ENCODE peak calls at places on chromosomes 13 and 19, in five cellular contexts. One of them, this sample, is unnamed.

GRCh38 chr19:2064788-2065524 is 13.9 kb upstream of the MKNK2 start:
- DNase-seq in HepG2: no peak
- DNase-seq in SK-N-SH: no peak
- DNase-seq in K562: no peak
- DNase-seq in HCT116: no peak
- DNase-seq in this sample: no peak

GRCh38 chr19:2618611-2619010 is 83.9 kb downstream of the GNG7 start:
- DNase-seq in HepG2: no peak
- DNase-seq in SK-N-SH: no peak
- DNase-seq in K562: no peak
- DNase-seq in HCT116: peak
- DNase-seq in this sample: no peak

GRCh38 chr19:30216453-30216852 is 155.7 kb upstream of the ZNF536 start:
- DNase-seq in HepG2: no peak
- DNase-seq in SK-N-SH: no peak
- DNase-seq in K562: no peak
- DNase-seq in HCT116: no peak
- DNase-seq in this sample: no peak

GRCh38 chr19:3931041-3931440 is 1.8 kb upstream of the NMRK2 start:
- DNase-seq in HepG2: no peak
- DNase-seq in SK-N-SH: peak
- DNase-seq in K562: no peak
- DNase-seq in HCT116: no peak
- DNase-seq in this sample: no peak

GRCh38 chr19:7830272-7830771 is 304 bp downstream of the EVI5L start:
- DNase-seq in HepG2: no peak
- DNase-seq in SK-N-SH: no peak
- DNase-seq in K562: no peak
- DNase-seq in HCT116: no peak
- DNase-seq in this sample: no peak

GRCh38 chr19:55369651-55370304 is 485 bp downstream of the IL11 start:
- DNase-seq in HepG2: no peak
- DNase-seq in SK-N-SH: peak
- DNase-seq in K562: peak
- DNase-seq in HCT116: no peak
- DNase-seq in this sample: no peak

GRCh38 chr13:41054919-41055619 is 6.2 kb upstream of the WBP4 start:
- DNase-seq in HepG2: peak
- DNase-seq in SK-N-SH: peak
- DNase-seq in K562: peak
- DNase-seq in HCT116: no peak
- DNase-seq in this sample: no peak

GRCh38 chr19:1237754-1238372 is at the start of gene CBARP:
- DNase-seq in HepG2: no peak
- DNase-seq in SK-N-SH: peak
- DNase-seq in K562: peak
- DNase-seq in HCT116: no peak
- DNase-seq in this sample: no peak

GRCh38 chr19:39492225-39492624 is 6.5 kb upstream of the DLL3 start:
- DNase-seq in HepG2: no peak
- DNase-seq in SK-N-SH: no peak
- DNase-seq in K562: no peak
- DNase-seq in HCT116: no peak
- DNase-seq in this sample: no peak

GRCh38 chr19:4229179-4229931 is at the start of gene EBI3:
- DNase-seq in HepG2: no peak
- DNase-seq in SK-N-SH: no peak
- DNase-seq in K562: peak
- DNase-seq in HCT116: no peak
- DNase-seq in this sample: peak

GRCh38 chr19:55156202-55157063 is 1.1 kb downstream of the TNNI3 start:
- DNase-seq in HepG2: peak
- DNase-seq in SK-N-SH: peak
- DNase-seq in K562: peak
- DNase-seq in HCT116: peak
- DNase-seq in this sample: no peak

GRCh38 chr13:106610511-106610910 is 42.6 kb upstream of the ARGLU1 start:
- DNase-seq in HepG2: no peak
- DNase-seq in SK-N-SH: no peak
- DNase-seq in K562: no peak
- DNase-seq in HCT116: no peak
- DNase-seq in this sample: no peak

GRCh38 chr19:18097217-18097992 is at the start of gene MAST3:
- DNase-seq in HepG2: peak
- DNase-seq in SK-N-SH: peak
- DNase-seq in K562: peak
- DNase-seq in HCT116: peak
- DNase-seq in this sample: peak

GRCh38 chr13:43127827-43128226 is 104.4 kb downstream of the DNAJC15 start:
- DNase-seq in HepG2: no peak
- DNase-seq in SK-N-SH: no peak
- DNase-seq in K562: no peak
- DNase-seq in HCT116: no peak
- DNase-seq in this sample: no peak

GRCh38 chr19:3667766-3668165 is 32.5 kb downstream of the PIP5K1C start:
- DNase-seq in HepG2: no peak
- DNase-seq in SK-N-SH: no peak
- DNase-seq in K562: no peak
- DNase-seq in HCT116: no peak
- DNase-seq in this sample: no peak

GRCh38 chr19:19451429-19452240 is 46.2 kb downstream of the GATAD2A start:
- DNase-seq in HepG2: no peak
- DNase-seq in SK-N-SH: no peak
- DNase-seq in K562: no peak
- DNase-seq in HCT116: no peak
- DNase-seq in this sample: peak

GRCh38 chr13:52738719-52739467 is 727 bp downstream of the CNMD start:
- DNase-seq in HepG2: no peak
- DNase-seq in SK-N-SH: no peak
- DNase-seq in K562: peak
- DNase-seq in HCT116: no peak
- DNase-seq in this sample: no peak

GRCh38 chr19:21848706-21849105 is 12.7 kb upstream of the ZNF43 start:
- DNase-seq in HepG2: no peak
- DNase-seq in SK-N-SH: no peak
- DNase-seq in K562: no peak
- DNase-seq in HCT116: no peak
- DNase-seq in this sample: no peak
- TF ChIP-seq JUND in HepG2: no peak
- TF ChIP-seq JUND in SK-N-SH: no peak
- TF ChIP-seq JUND in K562: no peak
- TF ChIP-seq JUND in HCT116: no peak
- TF ChIP-seq JUND in this sample: no peak

DNA sequence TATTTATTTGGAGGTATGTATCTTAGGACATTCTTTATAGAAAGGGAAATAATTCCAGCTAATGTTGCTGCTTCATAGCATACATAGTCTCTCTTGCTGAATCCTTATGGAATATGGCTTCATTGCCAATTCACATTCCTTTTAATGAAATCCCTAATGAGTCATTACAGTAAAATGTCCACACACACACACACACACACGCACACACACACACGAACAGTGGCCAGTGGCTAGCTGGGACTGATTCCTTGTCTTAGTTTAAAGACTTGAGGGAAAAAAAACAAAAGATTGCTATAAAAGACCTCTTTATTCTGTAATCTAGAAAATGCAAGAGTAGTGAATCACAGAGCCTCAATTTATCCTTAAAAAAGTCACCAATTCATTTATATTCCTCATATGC is 301.6 kb downstream of the SLITRK6 start:
- DNase-seq in HepG2: no peak
- DNase-seq in SK-N-SH: no peak
- DNase-seq in K562: no peak
- DNase-seq in HCT116: no peak
- DNase-seq in this sample: no peak
- TF ChIP-seq REST in HepG2: no peak
- TF ChIP-seq REST in SK-N-SH: no peak
- TF ChIP-seq REST in K562: no peak
- TF ChIP-seq REST in HCT116: no peak
- TF ChIP-seq REST in this sample: no peak

GRCh38 chr19:42233106-42233505 is 9.3 kb downstream of the GSK3A start:
- DNase-seq in HepG2: no peak
- DNase-seq in SK-N-SH: no peak
- DNase-seq in K562: peak
- DNase-seq in HCT116: no peak
- DNase-seq in this sample: no peak
- TF ChIP-seq JUND in HepG2: no peak
- TF ChIP-seq JUND in SK-N-SH: no peak
- TF ChIP-seq JUND in K562: no peak
- TF ChIP-seq JUND in HCT116: no peak
- TF ChIP-seq JUND in this sample: no peak

DNA sequence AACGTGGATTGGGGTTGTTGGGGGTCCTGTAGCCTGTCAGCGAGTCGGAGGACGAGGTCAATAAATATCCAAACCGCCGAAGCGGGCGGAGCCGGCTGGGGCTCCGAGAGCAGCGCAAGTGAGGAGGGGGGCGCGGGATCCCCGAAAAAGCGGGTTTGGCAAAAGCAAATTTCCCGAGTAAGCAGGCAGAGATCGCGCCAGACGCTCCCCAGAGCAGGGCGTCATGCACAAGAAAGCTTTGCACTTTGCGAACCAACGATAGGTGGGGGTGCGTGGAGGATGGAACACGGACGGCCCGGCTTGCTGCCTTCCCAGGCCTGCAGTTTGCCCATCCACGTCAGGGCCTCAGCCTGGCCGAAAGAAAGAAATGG is 754 bp upstream of the SIX5 start:
- DNase-seq in HepG2: no peak
- DNase-seq in SK-N-SH: no peak
- DNase-seq in K562: peak
- DNase-seq in HCT116: no peak
- DNase-seq in this sample: no peak
- TF ChIP-seq REST in HepG2: no peak
- TF ChIP-seq REST in SK-N-SH: no peak
- TF ChIP-seq REST in K562: no peak
- TF ChIP-seq REST in HCT116: no peak
- TF ChIP-seq REST in this sample: no peak

GRCh38 chr13:21420706-21421105 is 38.4 kb downstream of the ZDHHC20 start:
- DNase-seq in HepG2: no peak
- DNase-seq in SK-N-SH: no peak
- DNase-seq in K562: no peak
- DNase-seq in HCT116: no peak
- DNase-seq in this sample: no peak
- TF ChIP-seq JUND in HepG2: no peak
- TF ChIP-seq JUND in SK-N-SH: peak
- TF ChIP-seq JUND in K562: no peak
- TF ChIP-seq JUND in HCT116: no peak
- TF ChIP-seq JUND in this sample: no peak

GRCh38 chr13:33195693-33196464 is 89.7 kb downstream of the STARD13 start:
- DNase-seq in HepG2: no peak
- DNase-seq in SK-N-SH: no peak
- DNase-seq in K562: no peak
- DNase-seq in HCT116: no peak
- DNase-seq in this sample: no peak

GRCh38 chr13:33194820-33195692 is 90.5 kb downstream of the STARD13 start:
- DNase-seq in HepG2: peak
- DNase-seq in SK-N-SH: peak
- DNase-seq in K562: no peak
- DNase-seq in HCT116: no peak
- DNase-seq in this sample: peak

GRCh38 chr13:33197551-33197971 is 88.0 kb downstream of the STARD13 start:
- DNase-seq in HepG2: no peak
- DNase-seq in SK-N-SH: no peak
- DNase-seq in K562: no peak
- DNase-seq in HCT116: no peak
- DNase-seq in this sample: no peak

GRCh38 chr13:33202644-33203169 is 82.8 kb downstream of the STARD13 start:
- DNase-seq in HepG2: no peak
- DNase-seq in SK-N-SH: no peak
- DNase-seq in K562: no peak
- DNase-seq in HCT116: no peak
- DNase-seq in this sample: no peak

DNA sequence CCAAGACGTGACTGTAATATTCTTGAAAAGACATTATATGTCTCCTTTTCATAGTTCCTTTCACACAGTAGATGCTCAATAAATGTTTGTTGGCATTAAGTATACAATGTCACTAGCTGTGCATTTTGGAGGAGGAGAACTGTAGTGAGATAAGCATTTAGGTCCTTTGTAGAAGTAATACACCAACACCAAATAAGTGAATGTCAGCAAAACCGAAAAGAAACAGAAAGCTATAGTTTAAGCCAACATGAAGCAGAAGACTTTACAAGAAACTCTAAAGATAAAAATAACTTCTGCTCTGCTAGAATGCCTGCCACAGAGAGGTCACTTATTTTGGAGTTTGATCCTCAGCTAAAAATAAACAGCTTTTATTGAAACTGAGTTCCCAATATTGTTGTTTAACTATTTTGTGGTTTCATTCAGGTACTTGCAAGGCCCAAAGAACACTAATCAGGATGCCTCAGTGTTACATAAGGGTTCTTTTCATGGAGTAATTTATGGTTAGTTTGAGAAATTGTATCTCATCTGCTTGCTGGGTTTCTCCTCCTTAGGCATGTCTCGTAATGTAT is 86.2 kb downstream of the STARD13 start:
- DNase-seq in HepG2: no peak
- DNase-seq in SK-N-SH: no peak
- DNase-seq in K562: no peak
- DNase-seq in HCT116: no peak
- DNase-seq in this sample: no peak
- TF ChIP-seq REST in HepG2: no peak
- TF ChIP-seq REST in SK-N-SH: no peak
- TF ChIP-seq REST in K562: no peak
- TF ChIP-seq REST in HCT116: no peak
- TF ChIP-seq REST in this sample: no peak

This sample was measured in GM12878.